ENCODE peak calls at places on chromosome 22, in eight cellular contexts. V is uterus, C is H1, F is testis, A is tibial nerve, K is transverse colon, Y is Peyer's patch, P is sigmoid colon. W is an unnamed sample.

GRCh38 chr22:30920407-30920806 is 48.2 kb downstream of the MORC2 start:
- DNase-seq in V (peak), C (peak), F (peak), A (peak), K (peak), Y (peak), P (peak), W (peak)

GRCh38 chr22:27975381-27976013 is 56.4 kb upstream of the PITPNB start:
- DNase-seq in V (no peak), C (no peak), F (no peak), A (no peak), K (no peak), Y (no peak), P (no peak), W (no peak)

GRCh38 chr22:45923212-45923611 is 53.8 kb downstream of the WNT7B start:
- DNase-seq in V (no peak), C (no peak), F (no peak), A (no peak), K (no peak), Y (no peak), P (no peak), W (no peak)

GRCh38 chr22:48758905-48759875 is 1068.5 kb downstream of the BRD1 start:
- DNase-seq in V (no peak), C (no peak), F (peak), A (no peak), K (no peak), Y (peak), P (peak), W (peak)

GRCh38 chr22:37636949-37637273 is 2.6 kb upstream of the SH3BP1 start:
- DNase-seq in V (no peak), C (no peak), F (no peak), A (no peak), K (no peak), Y (no peak), P (no peak), W (no peak)

GRCh38 chr22:32323513-32324164 is 34.0 kb upstream of the RFPL3 start:
- DNase-seq in V (no peak), C (no peak), F (peak), A (no peak), K (no peak), Y (no peak), P (no peak), W (no peak)

GRCh38 chr22:44458044-44459020 is 39.7 kb downstream of the RTL6 start:
- DNase-seq in V (no peak), C (no peak), F (peak), A (no peak), K (no peak), Y (no peak), P (no peak), W (no peak)

GRCh38 chr22:24305260-24305692 is 34.6 kb downstream of the SPECC1L start:
- DNase-seq in V (no peak), C (no peak), F (no peak), A (no peak), K (no peak), Y (no peak), P (no peak), W (no peak)

GRCh38 chr22:45142376-45142775 is 21.3 kb upstream of the NUP50 start:
- DNase-seq in V (no peak), C (no peak), F (no peak), A (no peak), K (no peak), Y (no peak), P (no peak), W (no peak)

GRCh38 chr22:17746916-17747315 is 27.4 kb downstream of the BID start:
- DNase-seq in V (no peak), C (no peak), F (no peak), A (no peak), K (no peak), Y (no peak), P (no peak), W (no peak)

GRCh38 chr22:25193548-25193947 is 6.1 kb upstream of the CRYBB3 start:
- DNase-seq in V (no peak), C (no peak), F (no peak), A (no peak), K (no peak), Y (no peak), P (no peak), W (no peak)

GRCh38 chr22:37248251-37248650 is 4.2 kb upstream of the RAC2 start:
- DNase-seq in V (no peak), C (no peak), F (no peak), A (no peak), K (no peak), Y (no peak), P (no peak), W (no peak)

GRCh38 chr22:45689195-45689594 is 17.6 kb downstream of the ATXN10 start:
- DNase-seq in V (no peak), C (no peak), F (no peak), A (no peak), K (no peak), Y (no peak), P (no peak), W (no peak)

GRCh38 chr22:46055851-46056168 is 78.8 kb upstream of the WNT7B start:
- DNase-seq in V (no peak), C (no peak), F (no peak), A (no peak), K (no peak), Y (no peak), P (no peak), W (no peak)

GRCh38 chr22:25172153-25172552 is 27.5 kb upstream of the CRYBB3 start:
- DNase-seq in V (no peak), C (no peak), F (peak), A (no peak), K (peak), Y (no peak), P (no peak), W (no peak)

GRCh38 chr22:32606181-32606580 is 131.6 kb downstream of the FBXO7 start:
- DNase-seq in V (peak), C (no peak), F (no peak), A (no peak), K (no peak), Y (no peak), P (no peak), W (no peak)

GRCh38 chr22:23405366-23405851 is 174.7 kb downstream of the IGLL1 start:
- DNase-seq in V (no peak), C (no peak), F (no peak), A (no peak), K (no peak), Y (no peak), P (peak), W (no peak)

GRCh38 chr22:17890892-17891291 is 116.6 kb upstream of the BID start:
- DNase-seq in V (no peak), C (no peak), F (no peak), A (no peak), K (no peak), Y (no peak), P (no peak), W (no peak)

GRCh38 chr22:31036671-31037550 is 44.2 kb upstream of the SMTN start:
- DNase-seq in V (peak), C (no peak), F (no peak), A (no peak), K (peak), Y (no peak), P (peak), W (no peak)

GRCh38 chr22:22316589-22316988 is 72.0 kb downstream of the VPREB1 start:
- DNase-seq in V (no peak), C (no peak), F (no peak), A (no peak), K (no peak), Y (no peak), P (no peak), W (no peak)

GRCh38 chr22:27383896-27384295 is 417.7 kb downstream of the MN1 start:
- DNase-seq in V (no peak), C (no peak), F (no peak), A (no peak), K (no peak), Y (no peak), P (no peak), W (no peak)

GRCh38 chr22:31870890-31871289 is 73.4 kb upstream of the YWHAH start:
- DNase-seq in V (no peak), C (no peak), F (no peak), A (no peak), K (peak), Y (no peak), P (no peak), W (no peak)

GRCh38 chr22:38872831-38873248 is 824 bp upstream of the CBX6 start:
- DNase-seq in V (peak), C (no peak), F (peak), A (no peak), K (peak), Y (peak), P (peak), W (peak)
- TF ChIP-seq POLR2A in V (peak), C (peak), F (no peak), A (no peak), K (no peak), Y (no peak), P (no peak), W (no peak)

DNA sequence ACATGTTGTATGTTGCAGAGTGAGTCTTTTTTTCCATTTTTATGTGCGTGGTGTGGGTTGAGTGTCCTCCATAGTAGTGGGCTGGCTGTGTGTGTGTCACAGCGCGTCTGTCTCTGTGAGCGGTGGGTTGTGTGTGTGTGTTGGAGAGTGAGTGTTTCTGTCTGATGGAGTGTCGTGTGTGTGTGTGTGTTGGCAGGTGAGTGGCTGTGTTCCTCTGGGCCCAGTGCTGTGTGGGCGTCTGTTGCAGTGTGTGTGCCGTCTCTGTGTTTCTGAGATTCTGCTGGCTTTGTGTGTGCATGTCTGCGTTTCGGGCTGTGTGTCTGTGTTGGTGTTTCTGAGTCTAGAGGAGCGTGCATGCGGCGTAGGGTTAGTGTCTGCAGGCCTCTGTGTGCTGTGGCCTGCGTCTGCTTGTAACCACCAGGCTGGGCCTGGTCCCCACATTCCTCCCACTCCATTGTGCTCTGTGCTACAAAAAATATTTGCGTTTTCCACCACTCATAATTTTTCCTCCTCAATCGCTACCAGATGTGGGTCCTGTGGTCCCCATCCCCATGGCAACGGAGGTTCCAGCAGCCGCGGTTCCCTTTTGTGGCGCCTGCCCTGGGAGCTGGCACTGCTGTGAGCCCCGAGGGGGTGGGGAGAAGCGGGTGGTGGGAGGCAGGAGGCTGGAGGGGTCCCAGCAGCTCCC is 15.2 kb downstream of the SCARF2 start:
- DNase-seq in V (no peak), C (no peak), F (no peak), A (no peak), K (no peak), Y (no peak), P (peak), W (no peak)
- H3K27ac ChIP-seq in V (peak), C (no peak), F (peak), A (peak), K (peak), Y (no peak), P (no peak), W (peak)

GRCh38 chr22:41920271-41920976 is 5.5 kb upstream of the SHISA8 start:
- DNase-seq in V (no peak), C (no peak), F (no peak), A (no peak), K (peak), Y (peak), P (no peak), W (no peak)

GRCh38 chr22:41923595-41924276 is 2.9 kb downstream of the TNFRSF13C start:
- DNase-seq in V (no peak), C (no peak), F (no peak), A (no peak), K (no peak), Y (no peak), P (no peak), W (no peak)

GRCh38 chr22:41919357-41920224 is 4.7 kb upstream of the SHISA8 start:
- DNase-seq in V (no peak), C (peak), F (peak), A (peak), K (peak), Y (peak), P (no peak), W (peak)

GRCh38 chr22:41922940-41923594 is 3.5 kb downstream of the TNFRSF13C start:
- DNase-seq in V (no peak), C (no peak), F (no peak), A (no peak), K (no peak), Y (no peak), P (no peak), W (no peak)

GRCh38 chr22:41922336-41922735 is 4.3 kb downstream of the TNFRSF13C start:
- DNase-seq in V (no peak), C (no peak), F (no peak), A (no peak), K (no peak), Y (no peak), P (no peak), W (no peak)
- H3K4me3 ChIP-seq in V (no peak), C (no peak), F (no peak), A (no peak), K (no peak), Y (no peak), P (no peak), W (no peak)

GRCh38 chr22:41939981-41940852 is 6.7 kb downstream of the CENPM start:
- DNase-seq in V (no peak), C (no peak), F (peak), A (no peak), K (peak), Y (peak), P (no peak), W (no peak)
- TF ChIP-seq POLR2A in V (peak), C (no peak), F (no peak), A (no peak), K (peak), Y (peak), P (no peak), W (no peak)

W was measured in heart left ventricle.